ENCODE peak calls at places on chromosome 7, in five cellular contexts. O is HEK293T; M is sciatic nerve; D is BJ; G is CD8-positive, alpha-beta T cell. P is an unnamed sample.

GRCh38 chr7:2203551-2204300 is 29.0 kb downstream of the MAD1L1 start:
- DNase-seq in M (peak), O (no peak), D (no peak), G (no peak), P (no peak)

GRCh38 chr7:17462059-17462695 is 163.7 kb downstream of the AHR start:
- DNase-seq in D (no peak), O (no peak), M (no peak), G (no peak), P (no peak)

GRCh38 chr7:92685146-92686042 is 95.2 kb upstream of the FAM133B start:
- DNase-seq in O (no peak), M (no peak), G (peak), D (no peak), P (no peak)

GRCh38 chr7:20458483-20458882 is 127.8 kb downstream of the ITGB8 start:
- DNase-seq in M (no peak), G (no peak), D (no peak), O (no peak), P (no peak)

GRCh38 chr7:69285856-69286255 is 312.4 kb upstream of the AUTS2 start:
- DNase-seq in M (no peak), D (no peak), O (no peak), G (no peak), P (no peak)

GRCh38 chr7:47142169-47142866 is 439.6 kb downstream of the TNS3 start:
- DNase-seq in G (no peak), M (no peak), O (no peak), D (no peak), P (no peak)

GRCh38 chr7:91266931-91267557 is 2.8 kb downstream of the FZD1 start:
- DNase-seq in D (no peak), G (no peak), O (no peak), M (peak), P (no peak)

GRCh38 chr7:24573554-24574338 is 494 bp downstream of the PALS2 start:
- DNase-seq in G (peak), O (peak), M (peak), D (no peak), P (peak)

GRCh38 chr7:24660541-24660940 is 87.3 kb downstream of the PALS2 start:
- DNase-seq in D (no peak), G (no peak), O (no peak), M (no peak), P (no peak)

GRCh38 chr7:155533827-155534690 is 12.3 kb downstream of the CNPY1 start:
- DNase-seq in D (no peak), M (no peak), O (peak), G (no peak), P (peak)

GRCh38 chr7:106812027-106812643 is 52.9 kb upstream of the PIK3CG start:
- DNase-seq in O (no peak), G (no peak), D (no peak), M (no peak), P (no peak)

GRCh38 chr7:5636446-5636835 is 145.0 kb downstream of the RNF216 start:
- DNase-seq in M (no peak), G (no peak), O (no peak), D (no peak), P (peak)

GRCh38 chr7:148142660-148143248 is 447.8 kb upstream of the C7orf33 start:
- DNase-seq in O (peak), G (no peak), M (no peak), D (no peak), P (peak)

GRCh38 chr7:142969183-142969582 is 7.0 kb upstream of the KEL start:
- DNase-seq in D (no peak), M (no peak), O (no peak), G (no peak), P (no peak)

GRCh38 chr7:48183370-48183743 is 12.1 kb downstream of the ABCA13 start:
- DNase-seq in M (no peak), G (no peak), D (no peak), O (no peak), P (no peak)

GRCh38 chr7:145169908-145170307 is 334.1 kb upstream of the TPK1 start:
- DNase-seq in G (no peak), M (no peak), O (no peak), D (no peak), P (peak)

GRCh38 chr7:69630292-69630691 is 32.0 kb downstream of the AUTS2 start:
- DNase-seq in D (peak), O (no peak), G (no peak), M (no peak), P (no peak)

GRCh38 chr7:45698527-45699309 is 124.5 kb downstream of the ADCY1 start:
- DNase-seq in D (no peak), M (no peak), G (no peak), O (no peak), P (no peak)

GRCh38 chr7:135317676-135318326 is 84.2 kb downstream of the STRA8 start:
- DNase-seq in D (no peak), O (no peak), M (no peak), G (no peak), P (peak)

GRCh38 chr7:85095357-85095756 is 91.5 kb downstream of the SEMA3D start:
- DNase-seq in G (no peak), O (no peak), D (no peak), M (peak), P (peak)

P was measured in SJCRH30.